ENCODE peak calls at places on chromosomes 11 and 22, in eight cellular contexts. P is midbrain; M is NCI-H345; N is AG09309; C is T follicular helper cell; O is activated naive CD4-positive, alpha-beta T cell; T is NCI-H69; G is upper lobe of right lung. E is an unnamed sample.

GRCh38 chr11:554824-555499 is 5.6 kb downstream of the LMNTD2 start:
- DNase-seq in P (no peak), M (peak), N (no peak), C (peak), O (no peak), T (peak), G (peak), E (no peak)

GRCh38 chr11:12090761-12091261 is 19.6 kb upstream of the MICAL2 start:
- DNase-seq in P (no peak), M (no peak), N (no peak), C (no peak), O (no peak), T (peak), G (peak), E (no peak)

GRCh38 chr11:71212871-71213559 is 39.4 kb downstream of the SHANK2 start:
- DNase-seq in P (no peak), M (no peak), N (no peak), C (no peak), O (no peak), T (no peak), G (peak), E (peak)

GRCh38 chr11:129366737-129367597 is 8.7 kb upstream of the BARX2 start:
- DNase-seq in P (no peak), M (no peak), N (no peak), C (no peak), O (no peak), T (no peak), G (no peak), E (no peak)

GRCh38 chr11:75347781-75348613 is 3.5 kb downstream of the ARRB1 start:
- DNase-seq in P (no peak), M (peak), N (peak), C (no peak), O (no peak), T (peak), G (no peak), E (peak)

GRCh38 chr22:30855677-30856518 is 112.7 kb downstream of the MORC2 start:
- DNase-seq in P (no peak), M (no peak), N (no peak), C (no peak), O (no peak), T (no peak), G (peak), E (no peak)

GRCh38 chr22:27474711-27475547 is 326.6 kb downstream of the MN1 start:
- DNase-seq in P (no peak), M (peak), N (peak), C (no peak), O (no peak), T (peak), G (no peak), E (peak)

GRCh38 chr11:2827256-2827655 is 58.3 kb downstream of the CDKN1C start:
- DNase-seq in P (no peak), M (no peak), N (no peak), C (no peak), O (no peak), T (no peak), G (no peak), E (no peak)

GRCh38 chr22:20243545-20244249 is 24.4 kb downstream of the RTN4R start:
- DNase-seq in P (peak), M (peak), N (peak), C (peak), O (no peak), T (peak), G (peak), E (peak)

GRCh38 chr22:23070418-23071162 is at the start of gene GNAZ:
- DNase-seq in P (peak), M (peak), N (no peak), C (no peak), O (no peak), T (peak), G (peak), E (peak)

GRCh38 chr11:3093281-3094191 is 36.3 kb upstream of the CARS1 start:
- DNase-seq in P (no peak), M (no peak), N (no peak), C (no peak), O (no peak), T (peak), G (peak), E (peak)

GRCh38 chr22:37126383-37126782 is 16.9 kb upstream of the TMPRSS6 start:
- DNase-seq in P (no peak), M (no peak), N (no peak), C (no peak), O (no peak), T (peak), G (no peak), E (no peak)

GRCh38 chr11:72673943-72674828 is at the start of gene PDE2A:
- DNase-seq in P (no peak), M (no peak), N (no peak), C (no peak), O (no peak), T (peak), G (no peak), E (no peak)

GRCh38 chr11:121523581-121524232 is 70.9 kb upstream of the SORL1-AS1 start:
- DNase-seq in P (no peak), M (peak), N (no peak), C (no peak), O (no peak), T (peak), G (no peak), E (no peak)

GRCh38 chr22:38111941-38112355 is 1.5 kb upstream of the BAIAP2L2 start:
- DNase-seq in P (no peak), M (no peak), N (no peak), C (no peak), O (no peak), T (no peak), G (no peak), E (no peak)

GRCh38 chr11:7597620-7598019 is 75.7 kb downstream of the CYB5R2 start:
- DNase-seq in P (no peak), M (peak), N (no peak), C (no peak), O (no peak), T (peak), G (peak), E (no peak)

GRCh38 chr11:114569781-114570180 is 10.1 kb upstream of the NXPE1 start:
- DNase-seq in P (no peak), M (no peak), N (no peak), C (no peak), O (no peak), T (no peak), G (no peak), E (no peak)

GRCh38 chr22:32622004-32622761 is 147.6 kb downstream of the FBXO7 start:
- DNase-seq in P (no peak), M (no peak), N (peak), C (no peak), O (no peak), T (no peak), G (no peak), E (peak)

GRCh38 chr11:82927264-82927880 is 25.8 kb downstream of the DDIAS start:
- DNase-seq in P (peak), M (peak), N (peak), C (no peak), O (no peak), T (peak), G (no peak), E (no peak)

GRCh38 chr11:26992031-26992541 is 1.8 kb upstream of the FIBIN start:
- DNase-seq in P (no peak), M (no peak), N (peak), C (no peak), O (no peak), T (peak), G (no peak), E (no peak)

GRCh38 chr11:75554258-75555022 is 7.6 kb upstream of the SERPINH1 start:
- DNase-seq in P (peak), M (peak), N (peak), C (no peak), O (no peak), T (peak), G (peak), E (peak)

GRCh38 chr11:72422414-72422813 is 11.9 kb downstream of the CLPB start:
- DNase-seq in P (no peak), M (no peak), N (no peak), C (no peak), O (no peak), T (no peak), G (no peak), E (no peak)

GRCh38 chr22:35306350-35306967 is 6.8 kb downstream of the TOM1 start:
- DNase-seq in P (no peak), M (no peak), N (no peak), C (no peak), O (no peak), T (no peak), G (peak), E (no peak)

GRCh38 chr11:34915136-34916013 is 804 bp downstream of the APIP start:
- DNase-seq in P (peak), M (peak), N (no peak), C (no peak), O (peak), T (peak), G (no peak), E (no peak)

GRCh38 chr11:8241373-8242112 is 22.1 kb downstream of the LMO1 start:
- DNase-seq in P (no peak), M (no peak), N (no peak), C (no peak), O (no peak), T (no peak), G (no peak), E (no peak)

GRCh38 chr11:15901046-15901445 is 455.3 kb downstream of the SOX6 start:
- DNase-seq in P (no peak), M (no peak), N (no peak), C (no peak), O (no peak), T (no peak), G (peak), E (no peak)

GRCh38 chr11:57248780-57249383 is 11.8 kb upstream of the APLNR start:
- DNase-seq in P (peak), M (peak), N (peak), C (no peak), O (no peak), T (peak), G (no peak), E (peak)

GRCh38 chr11:12125609-12126149 is 15.3 kb downstream of the MICAL2 start:
- DNase-seq in P (no peak), M (no peak), N (no peak), C (no peak), O (no peak), T (peak), G (peak), E (no peak)

GRCh38 chr22:32823024-32823730 is 21.7 kb downstream of the TIMP3 start:
- DNase-seq in P (no peak), M (no peak), N (no peak), C (no peak), O (no peak), T (peak), G (no peak), E (peak)

GRCh38 chr22:30004689-30005088 is 75.6 kb upstream of the HORMAD2 start:
- DNase-seq in P (no peak), M (no peak), N (no peak), C (no peak), O (no peak), T (peak), G (no peak), E (no peak)

GRCh38 chr22:24703101-24703500 is 71.4 kb downstream of the PIWIL3 start:
- DNase-seq in P (no peak), M (peak), N (no peak), C (no peak), O (no peak), T (peak), G (no peak), E (no peak)

GRCh38 chr11:69497221-69497787 is 15.8 kb downstream of the LINC01488 start:
- DNase-seq in P (peak), M (no peak), N (peak), C (no peak), O (no peak), T (no peak), G (peak), E (peak)

GRCh38 chr11:2466069-2466801 is 21.4 kb downstream of the KCNQ1 start:
- DNase-seq in P (no peak), M (no peak), N (no peak), C (no peak), O (no peak), T (no peak), G (peak), E (no peak)

GRCh38 chr11:68142441-68143309 is 21.5 kb upstream of the CHKA start:
- DNase-seq in P (no peak), M (no peak), N (no peak), C (no peak), O (no peak), T (no peak), G (no peak), E (no peak)

GRCh38 chr11:68438658-68439259 is 21.8 kb upstream of the PPP6R3 start:
- DNase-seq in P (no peak), M (no peak), N (no peak), C (no peak), O (no peak), T (no peak), G (no peak), E (no peak)

GRCh38 chr11:10927533-10927932 is 69.7 kb upstream of the ZBED5 start:
- DNase-seq in P (no peak), M (no peak), N (no peak), C (no peak), O (no peak), T (no peak), G (no peak), E (no peak)

GRCh38 chr11:33659370-33660139 is 41.1 kb downstream of the C11orf91 start:
- DNase-seq in P (no peak), M (no peak), N (no peak), C (no peak), O (no peak), T (no peak), G (no peak), E (no peak)

GRCh38 chr11:64150481-64151239 is 15.3 kb downstream of the MACROD1 start:
- DNase-seq in P (peak), M (peak), N (no peak), C (no peak), O (no peak), T (peak), G (no peak), E (no peak)

E was measured in sigmoid colon.